ENCODE peak calls at places on chromosomes 6 and 20, in five cellular contexts. Z, W, V, G and U are unnamed samples.

GRCh38 chr20:31845300-31845863 is at the start of gene FOXS1:
- DNase-seq in V (no peak), G (no peak), W (no peak), Z (no peak), U (peak)

GRCh38 chr20:57656252-57656820 is 36.1 kb upstream of the ZBP1 start:
- DNase-seq in G (peak), V (peak), W (no peak), Z (no peak), U (no peak)

GRCh38 chr6:37054171-37054570 is 48.7 kb downstream of the FGD2 start:
- DNase-seq in V (no peak), Z (no peak), G (no peak), W (no peak), U (no peak)

GRCh38 chr20:54662064-54662463 is 186.7 kb downstream of the DOK5 start:
- DNase-seq in G (no peak), W (no peak), Z (no peak), V (no peak), U (no peak)

GRCh38 chr6:27839303-27840081 is 72.7 kb downstream of the OR2B2 start:
- DNase-seq in W (peak), V (peak), G (no peak), Z (no peak), U (peak)

GRCh38 chr6:72651967-72652956 is 30.4 kb downstream of the KCNQ5 start:
- DNase-seq in Z (no peak), V (no peak), W (no peak), G (no peak), U (no peak)

GRCh38 chr6:42864602-42865001 is 14.8 kb upstream of the RPL7L1 start:
- DNase-seq in W (no peak), G (no peak), Z (no peak), V (no peak), U (no peak)

GRCh38 chr20:62141397-62142251 is 1.6 kb downstream of the PSMA7 start:
- DNase-seq in W (no peak), V (peak), G (no peak), Z (peak), U (peak)

GRCh38 chr6:43616728-43617472 is 12.2 kb downstream of the GTPBP2 start:
- DNase-seq in W (no peak), V (no peak), G (no peak), Z (no peak), U (no peak)

GRCh38 chr6:158017621-158018369 is 36.1 kb downstream of the SYNJ2 start:
- DNase-seq in V (no peak), W (no peak), Z (no peak), G (no peak), U (no peak)

GRCh38 chr20:45538209-45538798 is 978 bp downstream of the WFDC6 start:
- DNase-seq in G (no peak), V (peak), Z (no peak), W (no peak), U (no peak)

GRCh38 chr6:106125925-106126435 is 39.8 kb downstream of the PRDM1 start:
- DNase-seq in G (no peak), V (no peak), Z (no peak), W (no peak), U (no peak)

GRCh38 chr6:137233561-137234504 is 14.6 kb upstream of the IFNGR1 start:
- DNase-seq in G (no peak), V (no peak), W (peak), Z (peak), U (peak)